ENCODE peak calls at places on chromosomes 11 and 22, in four cellular contexts. T, Q, I and W are unnamed samples.
A peak's percentile ranks its signal among the peaks of the same experiment; 100 is the strongest.

GRCh38 chr11:130177782-130178181 is 18.2 kb downstream of the ST14 start:
- DNase-seq in T (no peak), Q (no peak), I (no peak), W (peak; percentile 29)

GRCh38 chr22:37282385-37282677 is at the start of gene CYTH4:
- DNase-seq in T (no peak), Q (no peak), I (no peak), W (peak; percentile 82)

GRCh38 chr11:2869561-2870427 is 15.8 kb downstream of the CDKN1C start:
- DNase-seq in T (no peak), Q (peak; percentile 69), I (no peak), W (no peak)

GRCh38 chr11:120079750-120080610 is 57.9 kb downstream of the TRIM29 start:
- DNase-seq in T (peak; percentile 39), Q (peak; percentile 68), I (no peak), W (peak; percentile 15)

GRCh38 chr11:46664612-46665011 is 35.8 kb downstream of the ARHGAP1 start:
- DNase-seq in T (no peak), Q (no peak), I (no peak), W (no peak)

GRCh38 chr11:116610190-116610589 is 162.6 kb downstream of the BUD13 start:
- DNase-seq in T (no peak), Q (no peak), I (no peak), W (no peak)

GRCh38 chr22:28021998-28022660 is 103.1 kb upstream of the PITPNB start:
- DNase-seq in T (no peak), Q (no peak), I (no peak), W (no peak)

GRCh38 chr11:119643878-119644225 is 85.1 kb downstream of the NECTIN1 start:
- DNase-seq in T (no peak), Q (no peak), I (no peak), W (no peak)

GRCh38 chr11:47941907-47942558 is 38.3 kb upstream of the PTPRJ start:
- DNase-seq in T (no peak), Q (peak; percentile 26), I (no peak), W (no peak)

GRCh38 chr11:35334385-35335090 is 84.8 kb downstream of the SLC1A2 start:
- DNase-seq in T (peak; percentile 67), Q (no peak), I (no peak), W (peak; percentile 8)

GRCh38 chr11:203056-203944 is 3.9 kb downstream of the BET1L start:
- DNase-seq in T (no peak), Q (no peak), I (no peak), W (no peak)

GRCh38 chr11:134939905-134940304 is 527.9 kb upstream of the B3GAT1 start:
- DNase-seq in T (no peak), Q (no peak), I (no peak), W (no peak)

GRCh38 chr22:19843107-19843856 is 11.4 kb downstream of the GNB1L start:
- DNase-seq in T (no peak), Q (no peak), I (no peak), W (no peak)

GRCh38 chr11:33692013-33692504 is 8.6 kb downstream of the C11orf91 start:
- DNase-seq in T (peak; percentile 98), Q (no peak), I (peak; percentile 81), W (no peak)

GRCh38 chr11:35548925-35549561 is 23.6 kb upstream of the PAMR1 start:
- DNase-seq in T (peak; percentile 69), Q (no peak), I (no peak), W (no peak)

GRCh38 chr11:5596611-5597201 is at the start of gene TRIM6:
- DNase-seq in T (peak; percentile 66), Q (peak; percentile 86), I (no peak), W (no peak)

GRCh38 chr11:107040447-107041444 is 22.5 kb upstream of the GUCY1A2 start:
- DNase-seq in T (peak; percentile 77), Q (no peak), I (no peak), W (peak; percentile 30)

GRCh38 chr11:134529212-134530096 is 117.4 kb upstream of the B3GAT1 start:
- DNase-seq in T (no peak), Q (no peak), I (no peak), W (no peak)

GRCh38 chr11:46380340-46381045 is 976 bp upstream of the MDK start:
- DNase-seq in T (peak; percentile 59), Q (peak; percentile 90), I (no peak), W (no peak)

GRCh38 chr22:36077261-36077660 is 48.6 kb upstream of the RBFOX2 start:
- DNase-seq in T (peak; percentile 87), Q (no peak), I (no peak), W (no peak)

GRCh38 chr22:26981111-26981510 is 323.7 kb downstream of the MIAT start:
- DNase-seq in T (no peak), Q (no peak), I (no peak), W (no peak)

GRCh38 chr11:353315-353857 is 15.9 kb upstream of the B4GALNT4 start:
- DNase-seq in T (peak; percentile 92), Q (peak; percentile 58), I (no peak), W (no peak)

GRCh38 chr11:111093061-111093460 is 152.5 kb upstream of the POU2AF2 start:
- DNase-seq in T (no peak), Q (no peak), I (no peak), W (no peak)

GRCh38 chr11:113697798-113698407 is 8.2 kb downstream of the TMPRSS5 start:
- DNase-seq in T (peak; percentile 27), Q (no peak), I (no peak), W (no peak)

GRCh38 chr11:104883342-104883741 is 14.9 kb downstream of the CASP12 start:
- DNase-seq in T (no peak), Q (no peak), I (no peak), W (no peak)

GRCh38 chr11:95322546-95322945 is 91.5 kb upstream of the SESN3 start:
- DNase-seq in T (peak; percentile 94), Q (no peak), I (no peak), W (no peak)

GRCh38 chr22:38618682-38619081 is 37.5 kb downstream of the FAM227A start:
- DNase-seq in T (no peak), Q (no peak), I (no peak), W (no peak)

GRCh38 chr11:64525711-64526110 is 65.3 kb upstream of the SLC22A12 start:
- DNase-seq in T (no peak), Q (no peak), I (no peak), W (no peak)

GRCh38 chr11:92388380-92388779 is 163.8 kb downstream of the FAT3 start:
- DNase-seq in T (peak; percentile 20), Q (no peak), I (no peak), W (no peak)

GRCh38 chr11:28342704-28343103 is 234.5 kb downstream of the METTL15 start:
- DNase-seq in T (peak; percentile 16), Q (no peak), I (no peak), W (no peak)

GRCh38 chr11:110112457-110112856 is 19.3 kb downstream of the ZC3H12C start:
- DNase-seq in T (no peak), Q (peak; percentile 6), I (no peak), W (no peak)

GRCh38 chr11:12319734-12320387 is 57.5 kb upstream of the PARVA start:
- DNase-seq in T (no peak), Q (no peak), I (no peak), W (no peak)

GRCh38 chr11:73656985-73657384 is 10.6 kb downstream of the PLEKHB1 start:
- DNase-seq in T (no peak), Q (no peak), I (no peak), W (no peak)

GRCh38 chr11:73660497-73661034 is 14.2 kb downstream of the PLEKHB1 start:
- DNase-seq in T (no peak), Q (no peak), I (no peak), W (no peak)

GRCh38 chr11:73661035-73661628 is 14.8 kb downstream of the PLEKHB1 start:
- DNase-seq in T (peak; percentile 92), Q (peak; percentile 96), I (peak; percentile 43), W (peak; percentile 73)

GRCh38 chr11:73662445-73663157 is 16.2 kb downstream of the PLEKHB1 start:
- DNase-seq in T (peak; percentile 37), Q (no peak), I (no peak), W (no peak)

DNA sequence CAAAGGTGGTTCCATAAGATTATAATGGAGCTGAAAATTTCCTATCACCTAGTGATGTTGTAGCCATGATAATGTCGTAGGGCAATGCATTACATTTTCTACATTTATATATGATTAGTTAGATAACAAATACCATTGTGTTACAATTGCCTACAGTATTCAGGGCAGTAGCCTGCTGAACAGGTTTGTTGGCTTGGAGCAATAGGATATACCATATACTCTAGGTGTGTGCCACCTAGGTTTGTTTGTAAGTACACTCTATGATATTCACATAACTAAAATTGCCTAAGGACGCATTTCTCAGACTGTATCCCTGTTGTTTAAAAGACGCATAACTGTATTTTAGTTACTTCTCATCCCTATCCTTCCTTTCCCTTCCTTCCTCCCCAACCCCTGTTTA is 13.6 kb downstream of the PLEKHB1 start:
- DNase-seq in T (no peak), Q (no peak), I (no peak), W (no peak)
- H3K27ac ChIP-seq in T (no peak overlapping the region), Q (no peak overlapping the region), I (no peak overlapping the region), W (no peak overlapping the region)

DNA sequence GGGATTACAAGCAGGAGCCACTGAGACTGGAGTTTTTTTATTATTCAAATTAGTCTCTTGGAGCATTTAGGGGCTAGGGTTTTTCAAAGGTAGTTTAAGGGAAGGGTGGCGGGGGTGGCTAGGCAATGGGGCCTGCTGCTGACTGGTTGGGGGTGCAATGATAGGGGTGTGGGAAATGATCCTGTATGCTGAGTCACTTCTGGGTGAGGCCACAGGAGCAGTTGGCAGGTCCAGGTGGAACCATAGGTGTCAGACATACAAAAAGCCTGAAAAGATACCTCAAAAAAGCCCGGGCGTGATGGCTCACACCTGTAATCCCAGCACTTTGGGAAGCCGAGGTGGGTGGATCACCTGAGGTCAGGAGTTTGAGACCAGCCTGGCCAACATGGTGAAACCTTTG is 13.7 kb downstream of the MTFP1 start:
- DNase-seq in T (no peak), Q (no peak), I (no peak), W (no peak)
- TF ChIP-seq EZH2phosphoT487 in T (no peak), Q (no peak), I (no peak), W (no peak)

GRCh38 chr22:22816171-22816514 is 71.5 kb upstream of the IGLL5 start:
- DNase-seq in T (no peak), Q (no peak), I (no peak), W (no peak)

GRCh38 chr22:22815397-22816170 is 72.0 kb upstream of the IGLL5 start:
- DNase-seq in T (no peak), Q (no peak), I (no peak), W (no peak)

GRCh38 chr22:22817468-22818201 is 70.0 kb upstream of the IGLL5 start:
- DNase-seq in T (no peak), Q (no peak), I (no peak), W (no peak)

GRCh38 chr22:22818202-22818538 is 69.4 kb upstream of the IGLL5 start:
- DNase-seq in T (no peak), Q (no peak), I (no peak), W (no peak)

GRCh38 chr22:22816766-22817410 is 70.7 kb upstream of the IGLL5 start:
- DNase-seq in T (no peak), Q (no peak), I (no peak), W (no peak)
- H3K4me1 ChIP-seq in T (no peaks in the 10 kb centered on the region), Q (no peaks in the 10 kb centered on the region), I (no peaks in the 10 kb centered on the region), W (peaks cover 85% of the 10 kb centered on the region)

GRCh38 chr11:68583047-68583446 is 101.3 kb upstream of the GAL start:
- DNase-seq in T (peak; percentile 76), Q (no peak), I (no peak), W (no peak)

GRCh38 chr11:68581901-68582300 is 102.4 kb upstream of the GAL start:
- DNase-seq in T (no peak), Q (no peak), I (no peak), W (no peak)

GRCh38 chr11:68584097-68584496 is 100.2 kb upstream of the GAL start:
- DNase-seq in T (peak; percentile 37), Q (peak; percentile 93), I (no peak), W (peak; percentile 60)

GRCh38 chr11:68582416-68583046 is 101.8 kb upstream of the GAL start:
- DNase-seq in T (no peak), Q (no peak), I (no peak), W (no peak)

GRCh38 chr11:68584991-68585524 is 99.3 kb upstream of the GAL start:
- DNase-seq in T (no peak), Q (no peak), I (no peak), W (no peak)
- H3K27ac ChIP-seq in T (no peak overlapping the region), Q (no peak overlapping the region), I (no peak overlapping the region), W (no peak overlapping the region)